ENCODE peak calls at places on chromosomes 3 and 15, in eight cellular contexts. Z is breast epithelium, P is PC-9, N is IMR-90, Q is right atrium auricular region, I is upper lobe of right lung, C is A673, E is OCI-LY7. U is an unnamed sample.

GRCh38 chr15:38714309-38715072 is 149.9 kb upstream of the RASGRP1 start:
- DNase-seq in Z (peak), P (peak), N (peak), Q (no peak), I (no peak), C (no peak), E (no peak), U (no peak)

GRCh38 chr3:39415983-39416382 is 9.5 kb downstream of the RPSA start:
- DNase-seq in Z (no peak), P (peak), N (no peak), Q (no peak), I (no peak), C (no peak), E (no peak), U (no peak)

GRCh38 chr3:149895807-149896206 is 74.9 kb downstream of the PFN2 start:
- DNase-seq in Z (no peak), P (no peak), N (no peak), Q (no peak), I (no peak), C (no peak), E (no peak), U (no peak)

GRCh38 chr3:14902719-14903118 is 44.7 kb upstream of the NR2C2 start:
- DNase-seq in Z (no peak), P (no peak), N (no peak), Q (peak), I (no peak), C (no peak), E (no peak), U (no peak)

GRCh38 chr3:140469491-140469890 is 208.4 kb upstream of the TRIM42 start:
- DNase-seq in Z (no peak), P (no peak), N (no peak), Q (no peak), I (no peak), C (no peak), E (no peak), U (no peak)

GRCh38 chr15:91578511-91578910 is 275.0 kb upstream of the SLCO3A1 start:
- DNase-seq in Z (no peak), P (no peak), N (no peak), Q (no peak), I (no peak), C (no peak), E (no peak), U (no peak)

GRCh38 chr3:72820405-72820804 is 27.8 kb downstream of the SHQ1 start:
- DNase-seq in Z (no peak), P (no peak), N (peak), Q (no peak), I (no peak), C (peak), E (no peak), U (no peak)

GRCh38 chr3:49656541-49657112 is 17.5 kb upstream of the APEH start:
- DNase-seq in Z (no peak), P (no peak), N (no peak), Q (no peak), I (no peak), C (no peak), E (no peak), U (no peak)

GRCh38 chr3:17023006-17023664 is 138.4 kb downstream of the PLCL2 start:
- DNase-seq in Z (no peak), P (no peak), N (peak), Q (no peak), I (no peak), C (no peak), E (no peak), U (no peak)

GRCh38 chr15:39427705-39428104 is 153.2 kb upstream of the THBS1 start:
- DNase-seq in Z (no peak), P (no peak), N (no peak), Q (peak), I (no peak), C (no peak), E (no peak), U (no peak)

GRCh38 chr3:129582799-129583198 is 23.7 kb downstream of the PLXND1 start:
- DNase-seq in Z (no peak), P (no peak), N (no peak), Q (no peak), I (no peak), C (no peak), E (no peak), U (no peak)

GRCh38 chr3:113697192-113698090 is 999 bp upstream of the USF3 start:
- DNase-seq in Z (peak), P (no peak), N (peak), Q (no peak), I (no peak), C (no peak), E (peak), U (no peak)

GRCh38 chr3:126315916-126316514 is 41.2 kb downstream of the KLF15 start:
- DNase-seq in Z (no peak), P (no peak), N (peak), Q (no peak), I (peak), C (no peak), E (no peak), U (no peak)

GRCh38 chr15:42994546-42994945 is 74.0 kb upstream of the TTBK2 start:
- DNase-seq in Z (no peak), P (no peak), N (peak), Q (no peak), I (no peak), C (no peak), E (no peak), U (no peak)

GRCh38 chr15:64854041-64854440 is 12.3 kb downstream of the PLEKHO2 start:
- DNase-seq in Z (no peak), P (no peak), N (no peak), Q (no peak), I (no peak), C (no peak), E (no peak), U (no peak)

GRCh38 chr15:63481105-63481810 is 23.1 kb upstream of the USP3 start:
- DNase-seq in Z (no peak), P (no peak), N (peak), Q (no peak), I (no peak), C (no peak), E (no peak), U (no peak)
- H3K27ac ChIP-seq in Z (no peak), P (peak), N (no peak), Q (no peak), I (no peak), C (no peak), E (peak), U (no peak)

DNA sequence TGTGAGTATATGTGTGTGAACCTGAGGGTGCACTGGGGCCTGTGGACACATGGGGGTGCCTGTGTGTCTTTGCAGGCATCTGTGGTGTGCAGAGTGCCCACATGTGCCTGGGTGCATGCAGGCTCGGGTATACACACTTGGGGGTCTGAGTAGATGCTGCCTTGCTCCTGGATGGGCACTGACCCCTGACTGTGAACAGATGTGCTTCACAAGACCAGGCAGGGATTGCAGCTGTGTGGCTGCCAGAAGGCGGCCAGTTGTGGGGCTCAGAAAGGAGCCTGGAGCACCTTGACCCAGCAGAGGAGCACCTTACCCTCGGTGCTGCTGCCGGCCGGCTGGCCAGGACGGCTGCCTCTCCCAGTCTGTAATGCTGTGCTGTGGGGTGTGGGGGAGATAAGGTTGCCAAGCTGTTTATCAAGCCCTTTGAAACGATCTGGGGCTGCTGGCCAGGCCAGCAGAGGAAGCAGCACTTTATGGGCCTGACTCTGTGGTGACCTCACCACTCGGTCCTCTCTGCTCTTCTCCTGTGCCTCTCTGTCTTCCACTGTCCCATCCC is 55.5 kb upstream of the MRPS22 start:
- DNase-seq in Z (no peak), P (no peak), N (no peak), Q (no peak), I (peak), C (no peak), E (no peak), U (no peak)
- TF ChIP-seq CTCF in Z (no peak), P (peak), N (peak), Q (no peak), I (no peak), C (no peak), E (no peak), U (no peak)

DNA sequence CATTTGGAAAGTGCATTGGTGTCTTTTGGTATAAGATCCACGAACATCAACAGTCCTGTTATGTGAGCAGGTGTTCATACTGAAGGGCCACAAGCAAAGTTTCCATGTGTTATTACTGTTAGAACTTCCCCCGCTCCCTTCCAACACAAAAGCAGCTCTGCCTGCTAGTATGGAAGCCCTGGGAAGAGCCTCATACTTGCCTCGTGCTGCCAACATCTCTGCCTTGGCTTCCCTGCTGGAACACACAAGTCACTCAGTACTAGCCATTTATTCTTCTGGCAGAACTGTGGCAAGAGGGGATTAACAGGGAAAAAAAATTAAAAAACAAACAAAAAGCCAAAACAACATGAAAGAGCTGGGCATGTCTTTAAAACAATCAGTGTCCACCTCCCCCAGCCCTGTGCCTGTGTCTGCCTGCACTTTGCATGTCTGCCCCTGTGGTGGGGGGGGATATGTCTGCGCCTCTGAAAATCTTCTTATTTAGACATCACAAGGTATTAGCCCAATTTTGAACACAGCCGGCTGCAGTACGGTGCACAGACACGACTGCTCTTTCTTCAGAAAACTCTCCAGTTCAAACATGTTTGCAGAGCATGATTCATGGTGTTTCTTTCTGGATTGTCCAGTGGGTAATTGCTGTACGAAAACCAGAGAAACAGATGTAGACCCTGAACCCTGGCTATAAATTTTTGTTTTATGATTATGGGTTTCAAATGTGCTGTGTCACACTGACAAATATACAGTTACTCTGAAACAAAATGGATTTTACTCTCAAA is 3.6 kb upstream of the RARB start:
- DNase-seq in Z (no peak), P (no peak), N (no peak), Q (no peak), I (no peak), C (no peak), E (no peak), U (no peak)
- H3K4me3 ChIP-seq in Z (no peak), P (no peak), N (no peak), Q (no peak), I (no peak), C (no peak), E (no peak), U (no peak)

GRCh38 chr3:100144255-100144866 is 30.1 kb upstream of the FILIP1L start:
- DNase-seq in Z (no peak), P (no peak), N (no peak), Q (no peak), I (no peak), C (no peak), E (no peak), U (no peak)

GRCh38 chr3:100136921-100137320 is 22.6 kb upstream of the FILIP1L start:
- DNase-seq in Z (no peak), P (no peak), N (peak), Q (no peak), I (no peak), C (no peak), E (no peak), U (no peak)

GRCh38 chr3:100141576-100141975 is 27.3 kb upstream of the FILIP1L start:
- DNase-seq in Z (no peak), P (no peak), N (no peak), Q (no peak), I (no peak), C (no peak), E (no peak), U (no peak)

GRCh38 chr3:100140976-100141375 is 26.7 kb upstream of the FILIP1L start:
- DNase-seq in Z (no peak), P (no peak), N (no peak), Q (no peak), I (no peak), C (no peak), E (no peak), U (no peak)
- H3K27ac ChIP-seq in Z (no peak), P (no peak), N (no peak), Q (no peak), I (no peak), C (no peak), E (no peak), U (no peak)

GRCh38 chr15:60079210-60079609 is 75.1 kb downstream of the FOXB1 start:
- DNase-seq in Z (no peak), P (no peak), N (no peak), Q (no peak), I (no peak), C (no peak), E (no peak), U (no peak)
- TF ChIP-seq CTCF in Z (no peak), P (peak), N (no peak), Q (no peak), I (no peak), C (peak), E (peak), U (no peak)

GRCh38 chr3:134427400-134428111 is 53.3 kb upstream of the AMOTL2 start:
- DNase-seq in Z (no peak), P (peak), N (peak), Q (peak), I (no peak), C (no peak), E (no peak), U (no peak)
- H3K4me3 ChIP-seq in Z (no peak), P (no peak), N (no peak), Q (no peak), I (no peak), C (no peak), E (no peak), U (no peak)

GRCh38 chr3:182683335-182684257 is 109.7 kb upstream of the ATP11B start:
- DNase-seq in Z (peak), P (peak), N (peak), Q (peak), I (no peak), C (peak), E (peak), U (no peak)
- H3K27ac ChIP-seq in Z (no peak), P (no peak), N (no peak), Q (no peak), I (no peak), C (no peak), E (peak), U (no peak)

GRCh38 chr15:73882761-73883419 is 9.5 kb downstream of the TBC1D21 start:
- DNase-seq in Z (no peak), P (no peak), N (no peak), Q (no peak), I (peak), C (no peak), E (no peak), U (peak)
- TF ChIP-seq CTCF in Z (no peak), P (no peak), N (no peak), Q (no peak), I (no peak), C (no peak), E (no peak), U (no peak)

GRCh38 chr3:11610044-11610671 is 33.6 kb downstream of the VGLL4 start:
- DNase-seq in Z (no peak), P (no peak), N (peak), Q (peak), I (no peak), C (no peak), E (no peak), U (no peak)
- H3K4me3 ChIP-seq in Z (peak), P (no peak), N (no peak), Q (no peak), I (no peak), C (no peak), E (no peak), U (peak)